ENCODE peak calls at places on chromosome 22, in ten cellular contexts. One of them, this sample, is unnamed.

GRCh38 chr22:33018232-33018864 is 39.8 kb downstream of the SYN3 start:
- DNase-seq in epithelial cell of proximal tubule: no peak
- DNase-seq in nephron progenitor cell: peak; percentile 79
- DNase-seq in esophagus squamous epithelium: no peak
- DNase-seq in thyroid gland: peak; percentile 50
- DNase-seq in cardiac fibroblast: peak; percentile 50
- DNase-seq in breast epithelium: no peak
- DNase-seq in omental fat pad: peak; percentile 60
- DNase-seq in astrocyte of the spinal cord: peak; percentile 27
- DNase-seq in upper lobe of right lung: no peak
- DNase-seq in this sample: peak; percentile 67

GRCh38 chr22:45978275-45978713 is 1.3 kb upstream of the WNT7B start:
- DNase-seq in epithelial cell of proximal tubule: no peak
- DNase-seq in nephron progenitor cell: no peak
- DNase-seq in esophagus squamous epithelium: no peak
- DNase-seq in thyroid gland: no peak
- DNase-seq in cardiac fibroblast: no peak
- DNase-seq in breast epithelium: no peak
- DNase-seq in omental fat pad: no peak
- DNase-seq in astrocyte of the spinal cord: no peak
- DNase-seq in upper lobe of right lung: no peak
- DNase-seq in this sample: no peak

GRCh38 chr22:29510542-29510941 is 30.5 kb downstream of the NEFH start:
- DNase-seq in epithelial cell of proximal tubule: no peak
- DNase-seq in nephron progenitor cell: no peak
- DNase-seq in esophagus squamous epithelium: no peak
- DNase-seq in thyroid gland: no peak
- DNase-seq in cardiac fibroblast: no peak
- DNase-seq in breast epithelium: no peak
- DNase-seq in omental fat pad: no peak
- DNase-seq in astrocyte of the spinal cord: no peak
- DNase-seq in upper lobe of right lung: no peak
- DNase-seq in this sample: no peak

GRCh38 chr22:49015459-49015858 is 812.2 kb downstream of the BRD1 start:
- DNase-seq in epithelial cell of proximal tubule: no peak
- DNase-seq in nephron progenitor cell: no peak
- DNase-seq in esophagus squamous epithelium: no peak
- DNase-seq in thyroid gland: no peak
- DNase-seq in cardiac fibroblast: no peak
- DNase-seq in breast epithelium: no peak
- DNase-seq in omental fat pad: no peak
- DNase-seq in astrocyte of the spinal cord: no peak
- DNase-seq in upper lobe of right lung: peak; percentile 47
- DNase-seq in this sample: no peak

GRCh38 chr22:24088796-24089195 is 77.7 kb downstream of the CABIN1 start:
- DNase-seq in epithelial cell of proximal tubule: no peak
- DNase-seq in nephron progenitor cell: no peak
- DNase-seq in esophagus squamous epithelium: no peak
- DNase-seq in thyroid gland: no peak
- DNase-seq in cardiac fibroblast: no peak
- DNase-seq in breast epithelium: no peak
- DNase-seq in omental fat pad: no peak
- DNase-seq in astrocyte of the spinal cord: peak; percentile 45
- DNase-seq in upper lobe of right lung: peak; percentile 4
- DNase-seq in this sample: no peak

GRCh38 chr22:43142881-43143562 is at the start of gene MCAT:
- DNase-seq in epithelial cell of proximal tubule: no peak
- DNase-seq in nephron progenitor cell: peak; percentile 81
- DNase-seq in esophagus squamous epithelium: no peak
- DNase-seq in thyroid gland: peak; percentile 85
- DNase-seq in cardiac fibroblast: peak; percentile 71
- DNase-seq in breast epithelium: peak; percentile 63
- DNase-seq in omental fat pad: peak; percentile 53
- DNase-seq in astrocyte of the spinal cord: peak; percentile 76
- DNase-seq in upper lobe of right lung: peak; percentile 93
- DNase-seq in this sample: peak; percentile 64

GRCh38 chr22:23226497-23226850 is 46.2 kb downstream of the BCR start:
- DNase-seq in epithelial cell of proximal tubule: no peak
- DNase-seq in nephron progenitor cell: no peak
- DNase-seq in esophagus squamous epithelium: no peak
- DNase-seq in thyroid gland: no peak
- DNase-seq in cardiac fibroblast: peak; percentile 52
- DNase-seq in breast epithelium: no peak
- DNase-seq in omental fat pad: no peak
- DNase-seq in astrocyte of the spinal cord: no peak
- DNase-seq in upper lobe of right lung: no peak
- DNase-seq in this sample: no peak

GRCh38 chr22:44550666-44551491 is 52.8 kb upstream of the RTL6 start:
- DNase-seq in epithelial cell of proximal tubule: peak; percentile 23
- DNase-seq in nephron progenitor cell: no peak
- DNase-seq in esophagus squamous epithelium: no peak
- DNase-seq in thyroid gland: no peak
- DNase-seq in cardiac fibroblast: peak; percentile 94
- DNase-seq in breast epithelium: no peak
- DNase-seq in omental fat pad: no peak
- DNase-seq in astrocyte of the spinal cord: peak; percentile 47
- DNase-seq in upper lobe of right lung: peak; percentile 74
- DNase-seq in this sample: no peak

GRCh38 chr22:46984751-46985506 is 222.5 kb downstream of the TBC1D22A start:
- DNase-seq in epithelial cell of proximal tubule: no peak
- DNase-seq in nephron progenitor cell: no peak
- DNase-seq in esophagus squamous epithelium: no peak
- DNase-seq in thyroid gland: no peak
- DNase-seq in cardiac fibroblast: peak; percentile 68
- DNase-seq in breast epithelium: peak; percentile 55
- DNase-seq in omental fat pad: no peak
- DNase-seq in astrocyte of the spinal cord: peak; percentile 74
- DNase-seq in upper lobe of right lung: no peak
- DNase-seq in this sample: no peak

GRCh38 chr22:32623943-32624342 is 149.3 kb downstream of the FBXO7 start:
- DNase-seq in epithelial cell of proximal tubule: no peak
- DNase-seq in nephron progenitor cell: no peak
- DNase-seq in esophagus squamous epithelium: no peak
- DNase-seq in thyroid gland: peak; percentile 44
- DNase-seq in cardiac fibroblast: peak; percentile 57
- DNase-seq in breast epithelium: peak; percentile 92
- DNase-seq in omental fat pad: no peak
- DNase-seq in astrocyte of the spinal cord: peak; percentile 84
- DNase-seq in upper lobe of right lung: no peak
- DNase-seq in this sample: no peak

GRCh38 chr22:43999378-43999777 is 24.7 kb upstream of the PARVB start:
- DNase-seq in epithelial cell of proximal tubule: no peak
- DNase-seq in nephron progenitor cell: no peak
- DNase-seq in esophagus squamous epithelium: no peak
- DNase-seq in thyroid gland: no peak
- DNase-seq in cardiac fibroblast: no peak
- DNase-seq in breast epithelium: no peak
- DNase-seq in omental fat pad: no peak
- DNase-seq in astrocyte of the spinal cord: no peak
- DNase-seq in upper lobe of right lung: no peak
- DNase-seq in this sample: no peak

GRCh38 chr22:24505337-24505736 is 10.2 kb downstream of the UPB1 start:
- DNase-seq in epithelial cell of proximal tubule: no peak
- DNase-seq in nephron progenitor cell: no peak
- DNase-seq in esophagus squamous epithelium: no peak
- DNase-seq in thyroid gland: no peak
- DNase-seq in cardiac fibroblast: peak; percentile 45
- DNase-seq in breast epithelium: no peak
- DNase-seq in omental fat pad: no peak
- DNase-seq in astrocyte of the spinal cord: no peak
- DNase-seq in upper lobe of right lung: no peak
- DNase-seq in this sample: no peak

GRCh38 chr22:47810505-47811500 is 1048.4 kb downstream of the TBC1D22A start:
- DNase-seq in epithelial cell of proximal tubule: no peak
- DNase-seq in nephron progenitor cell: no peak
- DNase-seq in esophagus squamous epithelium: no peak
- DNase-seq in thyroid gland: no peak
- DNase-seq in cardiac fibroblast: no peak
- DNase-seq in breast epithelium: no peak
- DNase-seq in omental fat pad: no peak
- DNase-seq in astrocyte of the spinal cord: no peak
- DNase-seq in upper lobe of right lung: no peak
- DNase-seq in this sample: no peak

GRCh38 chr22:48491451-48491941 is 1336.2 kb downstream of the BRD1 start:
- DNase-seq in epithelial cell of proximal tubule: no peak
- DNase-seq in nephron progenitor cell: no peak
- DNase-seq in esophagus squamous epithelium: no peak
- DNase-seq in thyroid gland: no peak
- DNase-seq in cardiac fibroblast: no peak
- DNase-seq in breast epithelium: no peak
- DNase-seq in omental fat pad: no peak
- DNase-seq in astrocyte of the spinal cord: no peak
- DNase-seq in upper lobe of right lung: peak; percentile 58
- DNase-seq in this sample: no peak

GRCh38 chr22:36411589-36412258 is 24.0 kb upstream of the MYH9 start:
- DNase-seq in epithelial cell of proximal tubule: no peak
- DNase-seq in nephron progenitor cell: no peak
- DNase-seq in esophagus squamous epithelium: no peak
- DNase-seq in thyroid gland: peak; percentile 40
- DNase-seq in cardiac fibroblast: no peak
- DNase-seq in breast epithelium: no peak
- DNase-seq in omental fat pad: no peak
- DNase-seq in astrocyte of the spinal cord: no peak
- DNase-seq in upper lobe of right lung: no peak
- DNase-seq in this sample: no peak

GRCh38 chr22:43483266-43483665 is 71.5 kb downstream of the MPPED1 start:
- DNase-seq in epithelial cell of proximal tubule: no peak
- DNase-seq in nephron progenitor cell: no peak
- DNase-seq in esophagus squamous epithelium: no peak
- DNase-seq in thyroid gland: no peak
- DNase-seq in cardiac fibroblast: no peak
- DNase-seq in breast epithelium: no peak
- DNase-seq in omental fat pad: no peak
- DNase-seq in astrocyte of the spinal cord: no peak
- DNase-seq in upper lobe of right lung: no peak
- DNase-seq in this sample: no peak

GRCh38 chr22:40009953-40010751 is 15.4 kb downstream of the FAM83F start:
- DNase-seq in epithelial cell of proximal tubule: no peak
- DNase-seq in nephron progenitor cell: no peak
- DNase-seq in esophagus squamous epithelium: no peak
- DNase-seq in thyroid gland: peak; percentile 56
- DNase-seq in cardiac fibroblast: no peak
- DNase-seq in breast epithelium: no peak
- DNase-seq in omental fat pad: no peak
- DNase-seq in astrocyte of the spinal cord: no peak
- DNase-seq in upper lobe of right lung: no peak
- DNase-seq in this sample: no peak
- TF ChIP-seq CTCF in epithelial cell of proximal tubule: no peak
- TF ChIP-seq CTCF in nephron progenitor cell: no peak
- TF ChIP-seq CTCF in esophagus squamous epithelium: no peak
- TF ChIP-seq CTCF in thyroid gland: no peak
- TF ChIP-seq CTCF in cardiac fibroblast: no peak
- TF ChIP-seq CTCF in breast epithelium: no peak
- TF ChIP-seq CTCF in omental fat pad: no peak
- TF ChIP-seq CTCF in astrocyte of the spinal cord: no peak
- TF ChIP-seq CTCF in upper lobe of right lung: no peak
- TF ChIP-seq CTCF in this sample: no peak

DNA sequence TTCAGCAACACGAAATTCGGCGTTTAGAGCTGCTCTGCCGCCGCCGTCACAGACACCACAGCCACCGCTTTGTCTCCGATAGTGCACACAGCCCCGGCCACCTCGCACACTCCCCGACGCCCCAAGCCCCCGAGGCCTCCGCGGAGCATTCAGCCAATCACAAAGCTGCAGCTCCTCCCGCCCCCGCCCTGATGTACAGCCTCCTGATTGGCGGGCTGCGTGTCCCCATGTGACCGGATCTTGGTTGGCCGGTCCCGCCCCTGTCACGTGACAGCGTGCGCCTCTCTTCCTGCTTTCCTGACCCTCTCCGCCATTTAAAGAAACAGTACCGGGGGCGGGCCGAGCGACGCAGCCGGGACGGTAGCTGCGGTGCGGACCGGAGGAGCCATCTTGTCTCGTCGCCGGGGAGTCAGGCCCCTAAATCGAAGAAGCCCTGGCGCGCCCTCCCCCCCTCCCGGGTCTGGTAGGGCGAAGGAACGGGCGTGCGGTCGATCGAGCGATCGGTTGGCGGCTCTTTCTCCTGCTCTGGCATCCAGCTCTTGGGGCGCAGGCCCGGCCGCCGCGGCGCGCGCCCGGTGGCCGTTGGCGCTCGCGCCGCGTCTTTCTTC is at the start of gene TUG1:
- DNase-seq in epithelial cell of proximal tubule: peak; percentile 65
- DNase-seq in nephron progenitor cell: peak; percentile 96
- DNase-seq in esophagus squamous epithelium: peak; percentile 98
- DNase-seq in thyroid gland: peak; percentile 99
- DNase-seq in cardiac fibroblast: peak; percentile 99
- DNase-seq in breast epithelium: peak; percentile 99
- DNase-seq in omental fat pad: peak; percentile 94
- DNase-seq in astrocyte of the spinal cord: peak; percentile 99
- DNase-seq in upper lobe of right lung: peak; percentile 99
- DNase-seq in this sample: peak; percentile 94
- TF ChIP-seq CTCF in epithelial cell of proximal tubule: no peak
- TF ChIP-seq CTCF in nephron progenitor cell: no peak
- TF ChIP-seq CTCF in esophagus squamous epithelium: peak; percentile 5
- TF ChIP-seq CTCF in thyroid gland: no peak
- TF ChIP-seq CTCF in cardiac fibroblast: no peak
- TF ChIP-seq CTCF in breast epithelium: no peak
- TF ChIP-seq CTCF in omental fat pad: no peak
- TF ChIP-seq CTCF in astrocyte of the spinal cord: no peak
- TF ChIP-seq CTCF in upper lobe of right lung: no peak
- TF ChIP-seq CTCF in this sample: no peak

GRCh38 chr22:31253949-31254348 is 38.3 kb downstream of the PIK3IP1 start:
- DNase-seq in epithelial cell of proximal tubule: no peak
- DNase-seq in nephron progenitor cell: no peak
- DNase-seq in esophagus squamous epithelium: no peak
- DNase-seq in thyroid gland: peak; percentile 65
- DNase-seq in cardiac fibroblast: no peak
- DNase-seq in breast epithelium: peak; percentile 99
- DNase-seq in omental fat pad: no peak
- DNase-seq in astrocyte of the spinal cord: no peak
- DNase-seq in upper lobe of right lung: peak; percentile 74
- DNase-seq in this sample: no peak
- TF ChIP-seq CTCF in epithelial cell of proximal tubule: no peak
- TF ChIP-seq CTCF in nephron progenitor cell: no peak
- TF ChIP-seq CTCF in esophagus squamous epithelium: no peak
- TF ChIP-seq CTCF in thyroid gland: no peak
- TF ChIP-seq CTCF in cardiac fibroblast: no peak
- TF ChIP-seq CTCF in breast epithelium: peak; percentile 57
- TF ChIP-seq CTCF in omental fat pad: no peak
- TF ChIP-seq CTCF in astrocyte of the spinal cord: no peak
- TF ChIP-seq CTCF in upper lobe of right lung: peak; percentile 13
- TF ChIP-seq CTCF in this sample: no peak

DNA sequence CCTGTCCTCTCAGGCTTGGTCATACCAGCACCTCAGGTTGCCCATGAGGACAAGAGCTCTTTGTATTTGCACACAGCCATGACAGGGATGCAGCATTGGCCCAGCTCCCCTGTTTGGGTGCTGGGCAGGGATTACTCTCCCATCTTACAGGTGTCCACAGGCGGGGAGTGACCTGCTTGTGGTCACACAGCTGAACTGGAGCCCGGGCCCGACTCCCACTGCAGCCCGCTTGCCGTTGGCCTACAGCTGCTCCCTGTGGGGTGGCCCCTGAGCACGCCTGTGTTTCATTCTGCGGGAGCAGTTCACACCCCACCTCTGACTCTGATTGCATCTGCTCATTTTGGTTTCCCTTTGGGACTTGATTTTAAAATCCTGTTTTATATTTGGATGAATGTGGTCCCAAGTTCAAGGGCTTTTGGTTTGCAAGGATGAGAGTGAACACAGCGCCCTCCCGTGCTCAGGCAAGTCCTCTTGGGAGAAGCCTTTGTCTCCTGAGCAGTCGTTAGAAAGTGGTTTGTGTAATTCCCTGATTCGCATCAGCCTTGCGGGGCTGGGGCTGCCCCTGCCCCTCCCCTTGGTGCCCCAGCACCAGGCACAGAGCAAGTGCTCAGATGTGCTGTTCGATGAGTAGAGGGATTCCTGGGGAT is 9.3 kb downstream of the PICK1 start:
- DNase-seq in epithelial cell of proximal tubule: no peak
- DNase-seq in nephron progenitor cell: no peak
- DNase-seq in esophagus squamous epithelium: no peak
- DNase-seq in thyroid gland: no peak
- DNase-seq in cardiac fibroblast: no peak
- DNase-seq in breast epithelium: no peak
- DNase-seq in omental fat pad: no peak
- DNase-seq in astrocyte of the spinal cord: no peak
- DNase-seq in upper lobe of right lung: no peak
- DNase-seq in this sample: no peak
- TF ChIP-seq CTCF in epithelial cell of proximal tubule: no peak
- TF ChIP-seq CTCF in nephron progenitor cell: no peak
- TF ChIP-seq CTCF in esophagus squamous epithelium: no peak
- TF ChIP-seq CTCF in thyroid gland: no peak
- TF ChIP-seq CTCF in cardiac fibroblast: no peak
- TF ChIP-seq CTCF in breast epithelium: no peak
- TF ChIP-seq CTCF in omental fat pad: no peak
- TF ChIP-seq CTCF in astrocyte of the spinal cord: no peak
- TF ChIP-seq CTCF in upper lobe of right lung: no peak
- TF ChIP-seq CTCF in this sample: no peak

This sample was measured in progenitor cell of endocrine pancreas.